ENCODE peak calls at places on chromosome 6, in ten cellular contexts. U, S, R, V, B, N, D, O, T and Y are unnamed samples.
A peak's percentile ranks its signal among the peaks of the same experiment; 100 is the strongest.

GRCh38 chr6:151300267-151300930 is 60.6 kb downstream of the AKAP12 start:
- DNase-seq in U (no peak), S (no peak), R (no peak), V (no peak), B (no peak), N (no peak), D (no peak), O (no peak), T (no peak), Y (no peak)

GRCh38 chr6:34414999-34415858 is 10.6 kb downstream of the RPS10 start:
- DNase-seq in U (peak; percentile 14), S (no peak), R (peak; percentile 55), V (no peak), B (no peak), N (peak; percentile 41), D (no peak), O (no peak), T (peak; percentile 31), Y (peak; percentile 54)

GRCh38 chr6:165668951-165669350 is 5.9 kb upstream of the PDE10A start:
- DNase-seq in U (no peak), S (no peak), R (no peak), V (no peak), B (no peak), N (no peak), D (no peak), O (no peak), T (no peak), Y (no peak)

GRCh38 chr6:140537834-140538680 is 1163.6 kb upstream of the CITED2 start:
- DNase-seq in U (no peak), S (no peak), R (peak; percentile 71), V (no peak), B (no peak), N (peak; percentile 30), D (no peak), O (no peak), T (no peak), Y (no peak)

GRCh38 chr6:134177753-134178229 is 125.4 kb upstream of the SLC2A12 start:
- DNase-seq in U (no peak), S (peak; percentile 60), R (no peak), V (no peak), B (no peak), N (no peak), D (no peak), O (no peak), T (no peak), Y (peak; percentile 48)

GRCh38 chr6:52516269-52516668 is 60.6 kb downstream of the TRAM2 start:
- DNase-seq in U (no peak), S (no peak), R (no peak), V (no peak), B (no peak), N (no peak), D (no peak), O (no peak), T (no peak), Y (no peak)

GRCh38 chr6:100846276-100846675 is 34.9 kb downstream of the ASCC3 start:
- DNase-seq in U (no peak), S (no peak), R (no peak), V (no peak), B (no peak), N (no peak), D (no peak), O (no peak), T (no peak), Y (no peak)

GRCh38 chr6:23633986-23634385 is 492.0 kb upstream of the NRSN1 start:
- DNase-seq in U (no peak), S (no peak), R (no peak), V (no peak), B (no peak), N (no peak), D (no peak), O (no peak), T (no peak), Y (no peak)

GRCh38 chr6:127146935-127147334 is 28.5 kb downstream of the RSPO3 start:
- DNase-seq in U (no peak), S (no peak), R (peak; percentile 90), V (no peak), B (peak; percentile 12), N (peak; percentile 9), D (no peak), O (no peak), T (no peak), Y (no peak)

GRCh38 chr6:137883400-137883888 is 16.4 kb downstream of the TNFAIP3 start:
- DNase-seq in U (no peak), S (no peak), R (no peak), V (no peak), B (no peak), N (no peak), D (no peak), O (no peak), T (no peak), Y (no peak)

GRCh38 chr6:45931254-45931653 is 84.4 kb downstream of the CLIC5 start:
- DNase-seq in U (no peak), S (no peak), R (no peak), V (no peak), B (no peak), N (no peak), D (no peak), O (no peak), T (no peak), Y (no peak)

GRCh38 chr6:6655805-6656251 is 67.3 kb downstream of the LY86 start:
- DNase-seq in U (no peak), S (no peak), R (no peak), V (no peak), B (no peak), N (no peak), D (no peak), O (no peak), T (no peak), Y (no peak)

GRCh38 chr6:1124885-1125284 is 187.0 kb upstream of the FOXQ1 start:
- DNase-seq in U (no peak), S (no peak), R (no peak), V (no peak), B (no peak), N (no peak), D (no peak), O (no peak), T (no peak), Y (no peak)

GRCh38 chr6:149362289-149362688 is 37.8 kb upstream of the SUMO4 start:
- DNase-seq in U (no peak), S (no peak), R (no peak), V (no peak), B (no peak), N (peak; percentile 24), D (no peak), O (no peak), T (no peak), Y (no peak)

GRCh38 chr6:148110925-148111324 is 231.7 kb upstream of the SASH1 start:
- DNase-seq in U (no peak), S (no peak), R (no peak), V (no peak), B (no peak), N (no peak), D (no peak), O (no peak), T (no peak), Y (no peak)

GRCh38 chr6:119881416-119881815 is 531.9 kb upstream of the MAN1A1 start:
- DNase-seq in U (no peak), S (no peak), R (peak; percentile 53), V (no peak), B (no peak), N (peak; percentile 7), D (no peak), O (no peak), T (no peak), Y (no peak)

GRCh38 chr6:69164564-69165252 is 529.6 kb downstream of the ADGRB3 start:
- DNase-seq in U (no peak), S (no peak), R (peak; percentile 8), V (no peak), B (no peak), N (peak; percentile 8), D (no peak), O (no peak), T (no peak), Y (no peak)

GRCh38 chr6:101847690-101848089 is 454.2 kb downstream of the GRIK2 start:
- DNase-seq in U (no peak), S (no peak), R (no peak), V (no peak), B (no peak), N (no peak), D (no peak), O (no peak), T (no peak), Y (no peak)

GRCh38 chr6:55696501-55696900 is 117.5 kb upstream of the HMGCLL1 start:
- DNase-seq in U (no peak), S (no peak), R (no peak), V (no peak), B (no peak), N (no peak), D (no peak), O (no peak), T (no peak), Y (no peak)

GRCh38 chr6:105849741-105850140 is 236.4 kb upstream of the PRDM1 start:
- DNase-seq in U (no peak), S (no peak), R (peak; percentile 29), V (no peak), B (no peak), N (no peak), D (no peak), O (no peak), T (no peak), Y (no peak)

GRCh38 chr6:111769365-111770127 is 103.7 kb downstream of the FYN start:
- DNase-seq in U (no peak), S (no peak), R (no peak), V (no peak), B (no peak), N (no peak), D (no peak), O (no peak), T (no peak), Y (no peak)

GRCh38 chr6:11263185-11263817 is 30.8 kb upstream of the NEDD9 start:
- DNase-seq in U (no peak), S (no peak), R (peak; percentile 66), V (peak; percentile 37), B (no peak), N (peak; percentile 45), D (no peak), O (no peak), T (no peak), Y (no peak)

GRCh38 chr6:2162089-2162465 is 83.3 kb downstream of the GMDS start:
- DNase-seq in U (no peak), S (no peak), R (no peak), V (no peak), B (no peak), N (peak; percentile 3), D (no peak), O (no peak), T (no peak), Y (no peak)

GRCh38 chr6:10112871-10113584 is 301.8 kb downstream of the TFAP2A start:
- DNase-seq in U (no peak), S (no peak), R (no peak), V (no peak), B (peak; percentile 50), N (no peak), D (no peak), O (no peak), T (no peak), Y (no peak)

GRCh38 chr6:166106076-166106686 is 61.5 kb downstream of the TBXT start:
- DNase-seq in U (peak; percentile 48), S (peak; percentile 62), R (peak; percentile 43), V (no peak), B (peak; percentile 85), N (peak; percentile 52), D (peak; percentile 74), O (no peak), T (peak; percentile 64), Y (peak; percentile 55)

GRCh38 chr6:137808191-137808590 is 58.9 kb upstream of the TNFAIP3 start:
- DNase-seq in U (no peak), S (no peak), R (peak; percentile 82), V (no peak), B (no peak), N (peak; percentile 84), D (no peak), O (no peak), T (no peak), Y (no peak)

GRCh38 chr6:52642381-52642780 is 28.5 kb upstream of the TMEM14A start:
- DNase-seq in U (no peak), S (no peak), R (no peak), V (no peak), B (no peak), N (no peak), D (no peak), O (no peak), T (no peak), Y (no peak)

GRCh38 chr6:22357724-22358189 is 60.9 kb upstream of the PRL start:
- DNase-seq in U (no peak), S (no peak), R (no peak), V (no peak), B (no peak), N (no peak), D (no peak), O (no peak), T (no peak), Y (no peak)